ENCODE peak calls at places on chromosomes 7 and 10, in six cellular contexts. E is DND-41, P is IMR-90, R is Panc1, X is GM23338, Z is mesendoderm. V is an unnamed sample.
A peak's percentile ranks its signal among the peaks of the same experiment; 100 is the strongest.

GRCh38 chr7:30027065-30027456 is 559 bp upstream of the FKBP14 start:
- DNase-seq in R (peak; percentile 54), X (no peak), P (peak; percentile 57), Z (no peak), E (no peak), V (peak; percentile 27)

GRCh38 chr10:133474833-133475734 is 21.3 kb downstream of the SCART1 start:
- DNase-seq in E (peak; percentile 34), X (no peak), R (no peak), Z (no peak), P (no peak), V (no peak)

GRCh38 chr7:11623093-11623678 is 208.8 kb downstream of the THSD7A start:
- DNase-seq in Z (no peak), X (no peak), R (no peak), P (no peak), E (no peak), V (no peak)

GRCh38 chr10:22992075-22992474 is 64.2 kb downstream of the ARMC3 start:
- DNase-seq in P (no peak), E (no peak), X (no peak), Z (no peak), R (no peak), V (no peak)

GRCh38 chr10:104052351-104052885 is 33.3 kb downstream of the COL17A1 start:
- DNase-seq in P (no peak), Z (no peak), E (no peak), R (no peak), X (no peak), V (no peak)

GRCh38 chr10:95756061-95756751 is at the start of gene ENTPD1:
- DNase-seq in Z (peak; percentile 41), E (no peak), P (peak; percentile 12), R (no peak), X (peak; percentile 59), V (peak; percentile 54)

GRCh38 chr7:97090761-97091353 is 26.6 kb upstream of the SDHAF3 start:
- DNase-seq in R (no peak), P (no peak), Z (peak; percentile 28), E (no peak), X (no peak), V (no peak)

GRCh38 chr7:75835688-75836285 is 22.2 kb upstream of the CCL24 start:
- DNase-seq in Z (no peak), R (no peak), P (no peak), X (no peak), E (no peak), V (no peak)

GRCh38 chr7:90973146-90973545 is 291.1 kb upstream of the FZD1 start:
- DNase-seq in R (no peak), Z (no peak), E (no peak), P (peak; percentile 8), X (no peak), V (no peak)

GRCh38 chr7:87574630-87575029 is 26.1 kb downstream of the ABCB1 start:
- DNase-seq in R (no peak), X (no peak), E (no peak), Z (no peak), P (peak; percentile 86), V (no peak)

GRCh38 chr10:95818663-95819062 is 62.7 kb downstream of the ENTPD1 start:
- DNase-seq in Z (peak; percentile 48), X (no peak), E (no peak), R (no peak), P (peak; percentile 82), V (no peak)

GRCh38 chr10:85080934-85081333 is 752.5 kb downstream of the CCSER2 start:
- DNase-seq in R (no peak), Z (no peak), P (no peak), X (no peak), E (no peak), V (no peak)

GRCh38 chr10:48551796-48552591 is 52.9 kb downstream of the ARHGAP22 start:
- DNase-seq in X (peak; percentile 73), Z (peak; percentile 49), E (peak; percentile 52), R (peak; percentile 22), P (peak; percentile 59), V (peak; percentile 11)

GRCh38 chr10:17655567-17656146 is 11.7 kb downstream of the STAM start:
- DNase-seq in E (no peak), Z (peak; percentile 76), R (no peak), X (no peak), P (no peak), V (peak; percentile 77)

GRCh38 chr10:80569131-80569895 is 31.6 kb downstream of the SH2D4B start:
- DNase-seq in Z (no peak), R (no peak), P (no peak), E (no peak), X (no peak), V (no peak)

GRCh38 chr7:590731-591551 is 71.3 kb upstream of the PDGFA start:
- DNase-seq in P (no peak), Z (no peak), R (no peak), E (no peak), X (no peak), V (no peak)

GRCh38 chr7:118938845-118939244 is 714.3 kb downstream of the ANKRD7 start:
- DNase-seq in P (no peak), E (no peak), X (no peak), R (no peak), Z (no peak), V (no peak)

GRCh38 chr7:1276626-1277175 is 44.0 kb downstream of the UNCX start:
- DNase-seq in E (no peak), R (no peak), X (no peak), P (no peak), Z (no peak), V (no peak)

DNA sequence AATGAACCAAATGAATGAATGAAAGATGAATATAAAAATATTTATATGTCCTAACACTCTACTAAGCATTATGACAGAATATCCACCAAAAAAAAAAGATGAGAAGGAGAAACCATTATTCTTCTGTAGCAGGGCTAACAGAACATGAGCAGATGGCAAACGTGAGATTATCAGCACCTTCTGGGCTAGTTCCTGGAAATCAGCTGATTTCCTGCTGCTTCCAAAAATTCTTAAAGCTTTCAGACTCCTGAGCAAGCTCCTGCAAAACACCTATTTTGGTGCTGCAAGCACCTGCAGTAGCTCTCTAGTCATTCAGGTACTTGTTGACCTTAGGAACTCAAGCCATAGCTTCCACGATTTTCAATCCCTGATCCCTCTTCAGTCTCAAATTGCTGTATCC is 51.8 kb downstream of the NPSR1 start:
- DNase-seq in E (no peak), R (no peak), X (no peak), P (no peak), Z (no peak), V (no peak)
- H3K27ac ChIP-seq in E (no peak overlapping the region), R (no peak overlapping the region), X (no peak overlapping the region), P (no peak overlapping the region), Z (no peak overlapping the region), V (no peak overlapping the region)

DNA sequence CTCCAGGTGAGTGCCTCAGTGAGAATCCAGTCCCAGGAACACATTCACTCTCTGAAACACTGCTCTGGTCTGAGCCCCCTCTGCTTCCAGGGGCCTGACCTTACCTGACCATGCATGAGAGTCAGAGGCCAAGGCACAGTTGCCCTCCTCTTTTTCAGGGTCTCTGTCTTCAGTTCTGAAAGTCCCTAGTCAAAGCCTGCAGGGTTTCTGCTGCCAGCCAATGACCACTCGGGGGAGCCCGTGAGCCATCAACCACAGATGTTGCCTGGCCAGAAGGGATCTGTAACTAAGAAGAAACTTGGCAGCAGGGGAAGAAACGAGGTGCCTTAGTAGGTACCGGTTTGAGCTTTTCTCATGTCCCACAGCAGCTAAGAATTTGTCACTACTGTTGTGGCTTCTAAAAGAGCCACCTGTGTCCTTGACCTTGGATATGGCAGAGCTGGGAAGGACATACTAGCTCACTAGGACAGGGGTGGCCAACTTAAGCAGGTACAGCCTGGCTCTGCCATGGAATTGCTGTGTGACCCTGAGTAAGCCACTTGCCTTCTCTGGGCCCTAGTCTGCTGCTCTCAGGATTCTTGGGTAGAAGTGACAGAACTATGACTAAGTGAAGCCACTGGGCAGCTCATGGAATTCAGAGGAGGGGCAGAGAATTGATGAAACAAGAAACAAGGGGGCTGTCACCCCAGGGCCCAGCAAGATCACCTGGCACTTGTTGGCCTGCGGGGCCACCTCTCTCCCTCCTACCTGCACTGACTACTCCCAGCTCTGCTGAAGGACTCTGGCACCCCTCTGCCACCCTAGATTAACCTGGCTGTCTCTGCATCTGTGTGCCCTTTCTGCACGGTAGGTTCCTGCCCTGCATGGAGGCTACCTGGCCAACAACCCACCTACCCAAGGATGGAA is 83.8 kb upstream of the GPR26 start:
- DNase-seq in R (peak; percentile 48), E (peak; percentile 78), X (peak; percentile 90), Z (peak; percentile 82), P (peak; percentile 45), V (peak; percentile 39)
- H3K36me3 ChIP-seq in R (no peaks in the 10 kb centered on the region), E (no peaks in the 10 kb centered on the region), X (no peaks in the 10 kb centered on the region), Z (no peaks in the 10 kb centered on the region), P (no peaks in the 10 kb centered on the region), V (no peaks in the 10 kb centered on the region)

GRCh38 chr7:88681682-88682081 is 77.8 kb upstream of the ZNF804B start:
- DNase-seq in Z (no peak), X (no peak), P (no peak), E (no peak), R (no peak), V (no peak)

GRCh38 chr7:88688222-88688621 is 71.3 kb upstream of the ZNF804B start:
- DNase-seq in X (no peak), Z (no peak), P (no peak), E (no peak), R (no peak), V (no peak)

GRCh38 chr7:88692493-88692892 is 67.0 kb upstream of the ZNF804B start:
- DNase-seq in R (no peak), X (no peak), P (no peak), E (no peak), Z (no peak), V (no peak)

GRCh38 chr7:88689821-88690220 is 69.7 kb upstream of the ZNF804B start:
- DNase-seq in R (no peak), X (no peak), P (no peak), Z (no peak), E (no peak), V (no peak)

DNA sequence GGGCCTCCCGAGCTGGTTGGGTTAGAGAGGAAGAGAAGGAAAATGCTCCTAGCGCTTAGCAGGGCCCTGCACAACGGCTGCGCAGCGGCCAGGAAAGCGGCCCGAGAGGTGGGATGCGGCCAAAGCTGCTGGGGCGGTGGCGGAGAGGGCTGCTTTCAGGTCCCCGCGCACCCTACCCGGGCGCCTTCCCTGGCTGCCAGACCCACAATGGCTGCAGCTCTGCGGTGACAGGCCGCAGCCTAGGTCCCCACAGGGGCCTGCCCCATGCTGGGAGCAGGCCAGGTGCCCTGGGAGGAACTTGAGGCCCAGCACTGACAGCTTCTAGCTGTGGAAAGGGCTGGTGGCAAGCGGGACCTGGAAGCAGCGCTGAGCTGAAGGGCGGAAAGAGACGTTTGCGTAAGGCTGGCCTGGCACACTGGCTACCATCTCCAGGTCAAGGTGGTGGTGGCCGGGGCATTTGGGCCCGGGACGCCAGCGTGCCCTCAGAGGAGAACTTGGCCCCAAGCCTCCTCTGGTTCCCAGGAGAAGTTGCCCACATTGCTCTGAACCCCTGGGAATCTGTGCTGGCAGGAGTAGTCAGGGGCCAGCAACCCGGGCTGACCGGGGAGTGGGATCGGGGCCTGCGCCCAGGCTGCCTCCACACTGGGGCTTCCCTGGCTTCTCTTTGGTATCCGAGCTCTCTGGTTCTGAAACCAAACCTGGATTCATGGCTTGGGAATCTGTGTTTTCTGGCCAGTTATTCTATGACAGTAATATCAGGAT is 72.9 kb upstream of the ZNF804B start:
- DNase-seq in E (no peak), P (no peak), Z (no peak), R (no peak), X (peak; percentile 29), V (no peak)
- H3K27ac ChIP-seq in E (no peak overlapping the region), P (no peak overlapping the region), Z (no peak overlapping the region), R (no peak overlapping the region), X (no peak overlapping the region), V (no peak overlapping the region)

GRCh38 chr7:77846317-77847092 is 47.9 kb downstream of the PHTF2 start:
- DNase-seq in P (no peak), E (no peak), X (no peak), Z (peak; percentile 15), R (no peak), V (no peak)
- H3K36me3 ChIP-seq in P (no peaks in the 10 kb centered on the region), E (peaks cover 3% of the 10 kb centered on the region), X (no peaks in the 10 kb centered on the region), Z (no peaks in the 10 kb centered on the region), R (no peaks in the 10 kb centered on the region), V (peaks cover 3% of the 10 kb centered on the region)

GRCh38 chr7:130935564-130936157 is 201.7 kb upstream of the KLF14 start:
- DNase-seq in R (no peak), P (no peak), Z (peak; percentile 47), E (no peak), X (no peak), V (no peak)
- H3K27ac ChIP-seq in R (peak overlapping the region; percentile 99), P (no peak overlapping the region), Z (no peak overlapping the region), E (peak overlapping the region; percentile 0), X (no peak overlapping the region), V (peak overlapping the region; percentile 97)